ENCODE peak calls at places on chromosomes 2 and 18, in five cellular contexts. B is dorsolateral prefrontal cortex, Q is fibroblast of the aortic adventitia, H is foreskin fibroblast, K is AG09309. S is an unnamed sample.

GRCh38 chr2:21330786-21331391 is 207.1 kb downstream of the TDRD15 start:
- DNase-seq in Q (no peak), H (no peak), K (no peak), B (no peak), S (no peak)

GRCh38 chr18:76347341-76347740 is 147.7 kb downstream of the ZNF516 start:
- DNase-seq in Q (no peak), H (no peak), K (no peak), B (no peak), S (no peak)

GRCh38 chr2:103859238-103859637 is 994.7 kb upstream of the POU3F3 start:
- DNase-seq in Q (no peak), K (no peak), B (no peak), H (no peak), S (no peak)

GRCh38 chr2:191045141-191045540 is 31.2 kb upstream of the STAT1 start:
- DNase-seq in Q (peak), H (no peak), B (no peak), K (no peak), S (no peak)

GRCh38 chr18:13500891-13501887 is 225.2 kb downstream of the FAM210A start:
- DNase-seq in K (peak), Q (peak), B (peak), H (peak), S (peak)

GRCh38 chr2:218291934-218292699 is at the start of gene TMBIM1:
- DNase-seq in H (peak), Q (peak), K (no peak), B (no peak), S (no peak)

GRCh38 chr2:68318686-68319396 is 908 bp downstream of the CNRIP1 start:
- DNase-seq in Q (peak), B (peak), K (no peak), H (peak), S (no peak)

GRCh38 chr2:179550214-179550613 is 285.6 kb upstream of the SESTD1 start:
- DNase-seq in H (no peak), B (no peak), K (no peak), Q (no peak), S (no peak)

GRCh38 chr18:57975805-57976204 is 68.2 kb upstream of the NEDD4L start:
- DNase-seq in B (no peak), Q (no peak), K (no peak), H (no peak), S (no peak)

GRCh38 chr2:70923378-70924015 is 12.2 kb upstream of the ATP6V1B1 start:
- DNase-seq in K (no peak), H (no peak), B (no peak), Q (no peak), S (no peak)

GRCh38 chr2:20521193-20521592 is 74.3 kb downstream of the RHOB start:
- DNase-seq in K (no peak), B (no peak), Q (no peak), H (no peak), S (no peak)

GRCh38 chr2:67451086-67451832 is 54.1 kb downstream of the ETAA1 start:
- DNase-seq in Q (peak), K (no peak), H (peak), B (no peak), S (no peak)

GRCh38 chr2:195658541-195658890 is 1.5 kb downstream of the SLC39A10 start:
- DNase-seq in B (no peak), Q (peak), K (peak), H (peak), S (no peak)

GRCh38 chr2:30236591-30237245 is 5.4 kb downstream of the LBH start:
- DNase-seq in H (no peak), Q (no peak), K (no peak), B (no peak), S (no peak)

GRCh38 chr2:55416826-55417568 is 2.7 kb downstream of the CCDC88A start:
- DNase-seq in H (no peak), B (no peak), K (no peak), Q (peak), S (no peak)

GRCh38 chr2:163655672-163656071 is 80.1 kb downstream of the FIGN start:
- DNase-seq in Q (peak), K (no peak), H (no peak), B (no peak), S (no peak)

GRCh38 chr2:70088508-70089219 is 1.4 kb downstream of the PCBP1 start:
- DNase-seq in K (no peak), Q (peak), B (no peak), H (no peak), S (no peak)

GRCh38 chr2:5740073-5740472 is 47.9 kb downstream of the SOX11 start:
- DNase-seq in B (no peak), Q (no peak), K (no peak), H (no peak), S (no peak)

GRCh38 chr2:33366473-33366872 is 110.0 kb upstream of the RASGRP3 start:
- DNase-seq in K (peak), Q (no peak), B (peak), H (no peak), S (no peak)

GRCh38 chr2:31693882-31694281 is 113.1 kb upstream of the SRD5A2 start:
- DNase-seq in H (no peak), Q (peak), K (no peak), B (no peak), S (no peak)

GRCh38 chr18:8163287-8163959 is 445.8 kb upstream of the RAB12 start:
- DNase-seq in H (no peak), K (no peak), Q (no peak), B (no peak), S (no peak)

GRCh38 chr2:238821391-238821790 is 26.5 kb upstream of the TWIST2 start:
- DNase-seq in Q (peak), K (no peak), H (peak), B (no peak), S (peak)

GRCh38 chr2:46942143-46942526 is 26.5 kb upstream of the MCFD2 start:
- DNase-seq in Q (no peak), K (no peak), B (peak), H (no peak), S (no peak)

GRCh38 chr2:150484006-150484405 is 3.5 kb downstream of the RND3 start:
- DNase-seq in Q (peak), K (no peak), H (no peak), B (no peak), S (no peak)

GRCh38 chr2:167844714-167845530 is 402.5 kb downstream of the STK39 start:
- DNase-seq in B (no peak), Q (no peak), K (no peak), H (no peak), S (no peak)

GRCh38 chr2:199747427-199747826 is 103.6 kb downstream of the FTCDNL1 start:
- DNase-seq in H (no peak), K (no peak), B (no peak), Q (no peak), S (no peak)

GRCh38 chr2:241228860-241229516 is 40.5 kb downstream of the ANO7 start:
- DNase-seq in B (no peak), K (no peak), H (no peak), Q (no peak), S (no peak)

GRCh38 chr18:46705521-46705920 is 48.5 kb upstream of the LOXHD1 start:
- DNase-seq in B (no peak), K (no peak), H (no peak), Q (no peak), S (no peak)

GRCh38 chr2:54208364-54209240 is 47.4 kb downstream of the TSPYL6 start:
- DNase-seq in H (peak), Q (peak), B (no peak), K (peak), S (peak)

GRCh38 chr2:181858600-181858999 is 32.9 kb upstream of the ITPRID2 start:
- DNase-seq in B (no peak), K (no peak), Q (no peak), H (no peak), S (no peak)

GRCh38 chr2:195486987-195487644 is 169.9 kb upstream of the SLC39A10 start:
- DNase-seq in Q (peak), K (no peak), H (peak), B (no peak), S (no peak)

GRCh38 chr2:104853926-104854506 is at the start of gene POU3F3:
- DNase-seq in K (no peak), B (peak), H (peak), Q (no peak), S (no peak)

GRCh38 chr2:219661955-219662395 is 34.5 kb downstream of the SLC4A3 start:
- DNase-seq in B (no peak), Q (peak), H (peak), K (peak), S (peak)
- H3K4me3 ChIP-seq in B (no peak), Q (no peak), H (no peak), K (no peak), S (no peak)

GRCh38 chr2:192741889-192742288 is 547.2 kb upstream of the TMEFF2 start:
- DNase-seq in H (no peak), Q (no peak), B (no peak), K (no peak), S (no peak)
- TF ChIP-seq CTCF in H (no peak), Q (no peak), B (no peak), K (no peak), S (no peak)

DNA sequence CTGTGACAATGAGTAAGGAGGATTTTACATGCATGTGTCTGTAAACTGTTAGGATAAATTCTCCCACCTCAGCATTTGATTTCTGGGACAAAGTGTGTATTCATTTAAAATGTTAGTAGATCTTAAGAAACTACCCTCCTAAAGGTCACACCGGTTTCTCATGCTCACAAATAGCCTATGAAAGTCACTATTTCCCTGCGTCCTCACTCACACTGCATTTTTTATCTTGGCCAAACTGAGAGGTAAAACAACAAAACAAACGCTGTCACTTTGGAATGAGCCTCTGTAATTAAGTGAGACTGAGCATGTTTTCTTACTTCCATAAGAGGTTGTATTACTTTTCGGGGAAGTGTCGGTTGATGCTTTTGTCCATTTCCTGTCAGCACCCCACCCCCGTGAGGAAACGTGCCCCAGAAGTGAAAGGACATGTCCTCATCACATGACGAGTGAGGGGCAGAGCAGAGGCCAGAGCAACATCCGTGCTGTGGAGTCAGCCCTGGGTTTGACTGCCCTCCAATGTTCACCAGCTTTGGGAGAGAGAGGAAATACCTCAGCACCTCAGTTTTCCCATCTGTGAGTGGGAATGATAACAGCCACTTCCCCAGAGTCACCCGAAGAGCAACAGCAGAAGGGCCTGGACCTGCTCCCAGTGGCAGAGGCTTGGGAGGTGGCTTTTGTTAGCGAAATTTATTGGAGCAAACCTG is 3.1 kb downstream of the GYPC start:
- DNase-seq in Q (peak), B (no peak), H (peak), K (no peak), S (no peak)
- H3K4me3 ChIP-seq in Q (peak), B (no peak), H (no peak), K (no peak), S (no peak)

GRCh38 chr18:77478619-77479018 is 229.0 kb downstream of the GALR1 start:
- DNase-seq in B (peak), K (no peak), H (no peak), Q (peak), S (no peak)
- TF ChIP-seq CTCF in B (no peak), K (no peak), H (no peak), Q (no peak), S (no peak)

GRCh38 chr2:42372474-42372787 is 11.4 kb upstream of the COX7A2L start:
- DNase-seq in B (no peak), H (no peak), K (no peak), Q (no peak), S (no peak)
- H3K4me3 ChIP-seq in B (no peak), H (no peak), K (no peak), Q (no peak), S (no peak)

DNA sequence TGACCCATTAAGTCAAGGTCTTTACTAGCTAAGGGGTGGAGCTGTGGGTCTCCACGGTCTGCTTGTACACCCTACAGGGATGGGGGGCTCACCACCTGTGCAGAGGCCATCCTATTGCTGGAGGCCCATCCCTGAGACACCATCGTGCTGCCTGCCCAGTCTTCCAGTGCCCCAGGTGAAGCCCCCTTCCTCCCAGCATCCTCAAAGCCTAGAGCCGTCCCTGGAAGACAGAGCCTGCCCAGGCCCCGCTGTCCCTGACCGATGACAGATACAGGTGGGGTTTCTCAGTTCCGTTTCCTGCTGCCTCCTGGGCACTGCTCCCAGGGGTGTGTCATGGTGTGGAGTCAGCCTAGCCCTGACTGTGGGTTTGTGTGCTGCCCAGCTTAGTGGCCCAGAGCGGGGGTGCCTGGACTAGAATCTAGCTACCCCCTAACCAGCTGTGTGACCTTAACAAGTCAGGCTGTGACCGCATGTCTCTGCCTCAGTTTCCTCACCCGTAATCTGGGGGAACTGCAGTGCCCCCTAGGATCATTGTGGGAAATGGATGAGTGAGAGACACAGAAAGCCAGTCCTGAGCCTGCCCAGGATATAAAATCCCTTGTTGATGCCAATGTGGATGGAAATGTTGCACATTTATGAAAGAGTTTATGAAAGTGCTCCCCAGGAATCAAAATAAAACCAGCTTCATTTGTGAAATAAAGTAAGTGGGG is 2.0 kb downstream of the OTOS start:
- DNase-seq in H (no peak), B (peak), K (no peak), Q (peak), S (no peak)
- TF ChIP-seq CTCF in H (no peak), B (no peak), K (no peak), Q (no peak), S (no peak)

DNA sequence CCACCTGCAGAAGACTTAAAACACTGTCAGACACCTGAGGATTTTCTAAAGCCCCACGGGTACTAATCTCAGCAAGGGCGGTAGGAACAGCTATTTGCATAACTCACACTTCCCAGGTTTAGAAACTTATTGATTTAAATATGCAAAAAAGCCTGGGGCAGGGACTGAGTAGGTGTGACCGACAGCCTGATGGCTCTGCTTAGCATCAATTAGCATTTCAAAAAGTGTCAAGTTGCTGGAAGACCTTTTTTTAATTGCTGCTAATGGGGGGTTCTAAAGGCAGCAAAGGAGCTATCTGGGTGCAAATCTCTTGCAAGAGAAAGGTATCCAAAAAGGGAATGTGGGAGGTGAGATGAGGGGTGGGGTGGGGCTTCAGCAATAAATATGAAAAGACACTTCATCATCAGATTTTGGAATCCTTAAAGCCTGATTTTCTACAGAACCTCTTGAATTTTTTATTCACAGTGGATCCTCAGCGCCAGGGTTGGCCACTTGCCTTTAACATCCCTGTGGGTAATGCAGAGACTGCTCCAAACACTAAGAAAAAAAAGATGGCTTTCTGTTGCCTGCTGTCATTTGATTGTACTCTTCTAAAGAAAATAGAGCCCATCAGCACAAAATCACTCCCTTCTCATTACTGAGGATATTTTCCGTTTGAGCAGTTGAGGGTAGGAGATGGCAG is 121.1 kb upstream of the RMP24 start:
- DNase-seq in K (no peak), Q (no peak), H (no peak), B (no peak), S (no peak)
- H3K4me3 ChIP-seq in K (no peak), Q (no peak), H (no peak), B (no peak), S (no peak)

GRCh38 chr2:176445831-176446433 is 176.7 kb downstream of the MTX2 start:
- DNase-seq in K (no peak), B (no peak), Q (peak), H (peak), S (peak)
- TF ChIP-seq CTCF in K (no peak), B (no peak), Q (no peak), H (no peak), S (no peak)

GRCh38 chr18:63161032-63161727 is 158.4 kb downstream of the BCL2 start:
- DNase-seq in B (no peak), K (no peak), H (no peak), Q (no peak), S (no peak)
- H3K4me3 ChIP-seq in B (no peak), K (no peak), H (no peak), Q (no peak), S (no peak)

GRCh38 chr2:234429265-234429664 is 67.6 kb downstream of the ARL4C start:
- DNase-seq in B (no peak), H (no peak), Q (no peak), K (no peak), S (no peak)

GRCh38 chr2:234430892-234431291 is 66.0 kb downstream of the ARL4C start:
- DNase-seq in Q (no peak), B (no peak), K (no peak), H (no peak), S (no peak)

GRCh38 chr2:234436482-234436837 is 60.4 kb downstream of the ARL4C start:
- DNase-seq in Q (no peak), K (no peak), H (no peak), B (no peak), S (no peak)

GRCh38 chr2:234435836-234436481 is 60.9 kb downstream of the ARL4C start:
- DNase-seq in Q (no peak), K (no peak), H (no peak), B (no peak), S (no peak)

DNA sequence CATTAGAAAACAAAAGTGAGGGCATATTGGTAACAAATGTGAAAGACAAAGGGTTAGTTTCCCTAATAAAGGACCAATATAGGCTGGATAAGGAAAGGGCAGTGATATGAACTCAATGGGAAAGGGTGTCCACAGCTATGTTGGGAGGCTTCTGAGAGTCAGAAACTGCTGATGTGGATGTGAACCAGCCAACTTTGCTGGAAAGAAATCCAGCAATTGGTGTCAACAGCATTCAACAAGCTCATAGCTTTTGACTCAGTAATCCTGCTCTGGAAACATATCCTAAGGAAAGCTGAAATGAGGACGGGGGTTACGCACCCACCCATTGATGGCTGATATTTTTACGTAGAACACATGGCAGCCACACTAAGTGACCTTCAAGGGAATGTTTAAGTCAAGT is 63.7 kb downstream of the ARL4C start:
- DNase-seq in H (no peak), B (no peak), Q (peak), K (no peak), S (no peak)
- TF ChIP-seq CTCF in H (no peak), B (no peak), Q (no peak), K (no peak), S (no peak)